ENCODE peak calls at places on chromosome 19, in five cellular contexts. G is SK-N-SH, U is H1, E is GM12878, F is HepG2. X is an unnamed sample.

GRCh38 chr19:7529610-7530490 is 5.7 kb upstream of the PNPLA6 start:
- DNase-seq in G (no peak), F (no peak), E (no peak), U (no peak), X (no peak)

GRCh38 chr19:1009043-1009975 is 9.1 kb downstream of the GRIN3B start:
- DNase-seq in F (no peak), G (no peak), E (no peak), U (no peak), X (no peak)

GRCh38 chr19:58328999-58329398 is 2.2 kb downstream of the ZSCAN22 start:
- DNase-seq in E (no peak), F (no peak), G (peak), U (peak), X (peak)

GRCh38 chr19:49344516-49345423 is 9.6 kb downstream of the CD37 start:
- DNase-seq in G (no peak), U (no peak), E (no peak), F (no peak), X (no peak)

GRCh38 chr19:369876-370275 is 25.3 kb upstream of the MIER2 start:
- DNase-seq in E (no peak), F (no peak), G (no peak), U (no peak), X (no peak)

GRCh38 chr19:32581704-32582164 is 744 bp downstream of the PDCD5 start:
- DNase-seq in E (no peak), F (no peak), G (peak), U (peak), X (no peak)

GRCh38 chr19:52690395-52691214 is 44.2 kb downstream of the ZNF611 start:
- DNase-seq in F (peak), G (peak), E (peak), U (peak), X (peak)

GRCh38 chr19:17780781-17781180 is 14.2 kb upstream of the B3GNT3 start:
- DNase-seq in E (no peak), F (no peak), U (no peak), G (no peak), X (no peak)

GRCh38 chr19:16249826-16250434 is 52.2 kb downstream of the AP1M1 start:
- DNase-seq in U (no peak), F (no peak), E (no peak), G (no peak), X (no peak)

GRCh38 chr19:49579193-49579592 is 1.2 kb downstream of the NOSIP start:
- DNase-seq in U (no peak), G (no peak), F (no peak), E (no peak), X (no peak)

GRCh38 chr19:2035590-2035991 is 15.5 kb downstream of the MKNK2 start:
- DNase-seq in F (no peak), G (no peak), E (no peak), U (peak), X (no peak)

GRCh38 chr19:48654299-48655059 is 8.5 kb upstream of the CA11 start:
- DNase-seq in G (peak), F (no peak), U (no peak), E (no peak), X (no peak)

GRCh38 chr19:33752018-33752790 is 44.5 kb upstream of the KCTD15 start:
- DNase-seq in G (no peak), F (no peak), E (no peak), U (no peak), X (no peak)

GRCh38 chr19:48363500-48363809 is 285 bp downstream of the TMEM143 start:
- DNase-seq in E (no peak), U (no peak), G (no peak), F (no peak), X (no peak)

GRCh38 chr19:41327499-41328156 is 17.7 kb downstream of the CCDC97 start:
- DNase-seq in E (no peak), U (peak), G (peak), F (no peak), X (peak)

GRCh38 chr19:43798546-43799409 is 3.5 kb downstream of the LYPD5 start:
- DNase-seq in F (no peak), E (no peak), U (peak), G (peak), X (no peak)

GRCh38 chr19:58545286-58546068 is 1.6 kb downstream of the TRIM28 start:
- DNase-seq in U (no peak), E (no peak), G (no peak), F (no peak), X (no peak)

GRCh38 chr19:34316741-34317241 is 48.2 kb upstream of the GPI start:
- DNase-seq in F (no peak), G (no peak), E (no peak), U (no peak), X (no peak)

GRCh38 chr19:33063356-33064116 is 1.2 kb downstream of the RHPN2 start:
- DNase-seq in E (no peak), F (no peak), G (peak), U (peak), X (no peak)

GRCh38 chr19:39502640-39503417 is 4.1 kb downstream of the DLL3 start:
- DNase-seq in E (no peak), F (peak), U (peak), G (peak), X (peak)

GRCh38 chr19:1072371-1073015 is 5.5 kb downstream of the ARHGAP45 start:
- DNase-seq in G (no peak), E (no peak), U (no peak), F (no peak), X (no peak)

GRCh38 chr19:6925801-6926751 is 38.7 kb downstream of the ADGRE1 start:
- DNase-seq in E (peak), F (no peak), U (no peak), G (no peak), X (no peak)

GRCh38 chr19:49771674-49772139 is 4.9 kb downstream of the AP2A1 start:
- DNase-seq in U (no peak), E (no peak), F (peak), G (no peak), X (no peak)

GRCh38 chr19:13930402-13930801 is 7.8 kb downstream of the PODNL1 start:
- DNase-seq in F (no peak), G (peak), U (no peak), E (no peak), X (no peak)

GRCh38 chr19:7953060-7953459 is 9.6 kb upstream of the TIMM44 start:
- DNase-seq in E (no peak), F (no peak), U (no peak), G (no peak), X (no peak)

GRCh38 chr19:2423913-2424685 is 3.3 kb downstream of the TIMM13 start:
- DNase-seq in F (no peak), E (no peak), G (no peak), U (no peak), X (peak)

GRCh38 chr19:41351339-41352245 is 2.1 kb downstream of the TGFB1 start:
- DNase-seq in G (peak), E (no peak), U (peak), F (no peak), X (peak)

GRCh38 chr19:14775855-14776254 is 2.5 kb downstream of the ADGRE2 start:
- DNase-seq in U (peak), F (no peak), E (no peak), G (no peak), X (peak)

GRCh38 chr19:1981253-1981652 is 34.3 kb downstream of the BTBD2 start:
- DNase-seq in F (no peak), U (no peak), G (no peak), E (no peak), X (no peak)

GRCh38 chr19:16260160-16260793 is 62.6 kb downstream of the AP1M1 start:
- DNase-seq in E (no peak), U (no peak), G (no peak), F (no peak), X (no peak)

DNA sequence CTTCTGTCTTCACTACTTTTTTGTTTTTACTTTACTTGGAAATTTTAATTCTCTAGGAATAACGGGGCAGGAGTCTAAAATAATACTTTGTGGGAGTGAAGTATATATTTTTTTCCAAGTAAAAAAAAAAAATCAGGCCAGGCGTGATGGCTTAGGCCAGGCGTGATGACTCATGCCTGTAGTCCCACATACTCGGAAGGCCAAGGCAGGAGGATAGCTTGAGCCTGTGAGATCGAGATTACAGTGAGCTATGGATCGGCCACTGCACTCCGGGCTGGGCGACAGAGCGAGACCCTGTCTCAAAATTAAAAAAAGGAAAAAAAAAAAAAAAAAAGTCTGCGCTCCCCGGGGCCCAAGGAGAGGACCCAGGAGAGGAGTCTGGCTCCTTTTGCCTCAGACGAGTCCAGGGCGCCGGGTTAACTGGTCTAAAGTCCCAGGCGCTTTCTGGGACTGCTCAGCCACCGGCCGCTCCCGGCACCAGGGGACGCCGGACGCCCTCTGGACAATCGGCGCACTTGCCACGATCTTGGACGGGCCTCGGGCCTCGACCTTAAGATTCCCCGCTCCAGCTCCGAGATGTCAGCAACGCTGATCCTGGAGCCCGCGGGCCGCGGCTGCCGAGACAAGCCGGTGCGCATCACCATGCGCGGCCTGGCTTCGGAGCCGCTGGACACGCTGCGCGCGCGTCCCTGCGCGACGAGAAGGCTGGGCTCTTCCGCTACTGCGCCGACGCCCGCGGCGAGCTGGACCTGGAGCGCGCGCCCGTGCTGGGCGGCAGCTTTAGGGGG is 2.7 kb upstream of the ZFP82 start:
- DNase-seq in F (no peak), G (peak), E (no peak), U (no peak), X (no peak)
- TF ChIP-seq GABPA in F (no peak), G (no peak), E (no peak), U (no peak), X (no peak)

GRCh38 chr19:3982701-3983541 is 2.3 kb downstream of the EEF2 start:
- DNase-seq in E (no peak), G (peak), F (peak), U (peak), X (peak)
- H3K27ac ChIP-seq in E (peak), G (peak), F (peak), U (peak), X (peak)

GRCh38 chr19:30111051-30111450 is 169.0 kb downstream of the URI1 start:
- DNase-seq in G (peak), F (no peak), U (no peak), E (no peak), X (no peak)

GRCh38 chr19:30111456-30111855 is 169.4 kb downstream of the URI1 start:
- DNase-seq in E (no peak), G (peak), F (no peak), U (no peak), X (no peak)

GRCh38 chr19:30113182-30113581 is 171.1 kb downstream of the URI1 start:
- DNase-seq in U (no peak), E (no peak), G (no peak), F (no peak), X (no peak)

GRCh38 chr19:30112666-30113065 is 170.6 kb downstream of the URI1 start:
- DNase-seq in F (no peak), E (no peak), U (no peak), G (no peak), X (no peak)

DNA sequence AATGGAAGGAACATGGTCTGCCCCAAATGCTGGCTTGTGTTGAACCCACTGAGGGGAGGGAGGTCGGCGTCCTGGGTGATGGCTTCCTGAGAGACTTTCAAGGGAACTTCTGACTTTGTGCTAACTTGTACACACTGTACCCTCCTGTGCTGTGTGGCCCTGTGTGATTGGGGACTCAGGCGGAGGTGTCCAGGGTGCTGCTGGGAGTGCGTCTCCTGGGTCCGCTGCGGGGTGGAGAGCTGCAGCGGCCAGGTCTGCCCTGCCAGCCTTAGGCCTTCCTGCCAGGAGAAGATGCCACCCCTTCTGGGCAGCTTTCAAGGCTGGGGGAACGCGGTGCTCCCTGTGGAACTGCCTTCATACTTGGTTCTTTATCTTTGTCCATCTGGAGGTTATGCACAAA is 170.1 kb downstream of the URI1 start:
- DNase-seq in U (no peak), E (no peak), F (no peak), G (no peak), X (no peak)
- TF ChIP-seq GABPA in U (no peak), E (no peak), F (no peak), G (no peak), X (no peak)

DNA sequence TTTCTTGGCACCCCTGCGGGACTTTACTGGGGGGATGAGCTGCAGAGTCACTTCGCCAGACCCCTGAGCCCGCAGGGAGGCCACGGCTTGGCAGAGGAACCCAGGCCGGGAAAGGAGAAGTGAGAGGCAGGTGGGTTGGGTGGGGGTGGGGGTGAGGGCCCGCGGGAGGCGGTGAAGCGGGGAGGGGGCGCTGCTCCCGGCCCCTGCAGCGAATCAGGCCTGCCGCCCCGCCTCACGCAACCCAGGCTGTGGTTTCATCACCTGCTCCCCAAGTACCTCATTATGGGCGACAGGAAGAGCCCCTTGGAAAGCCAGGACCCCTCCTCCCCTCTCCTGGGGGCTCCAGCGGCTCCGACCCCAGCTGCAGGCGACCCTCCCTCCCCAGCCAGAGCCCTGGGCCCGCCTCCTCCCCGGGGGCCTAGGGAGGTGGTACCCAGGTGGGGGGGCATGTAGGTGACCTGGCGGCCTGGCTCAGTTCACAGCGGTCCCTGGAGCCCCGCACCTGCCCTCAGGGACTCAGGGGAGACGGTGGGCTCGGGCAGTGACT is 9.5 kb downstream of the MEF2B start:
- DNase-seq in G (no peak), U (peak), E (no peak), F (no peak), X (no peak)
- H3K27ac ChIP-seq in G (no peak), U (no peak), E (peak), F (no peak), X (no peak)

GRCh38 chr19:46065486-46065885 is 24.7 kb upstream of the IGFL4 start:
- DNase-seq in F (no peak), U (no peak), E (no peak), G (no peak), X (no peak)

GRCh38 chr19:46056536-46056935 is 15.7 kb upstream of the IGFL4 start:
- DNase-seq in F (peak), E (no peak), U (no peak), G (no peak), X (no peak)

GRCh38 chr19:46060012-46060411 is 19.2 kb upstream of the IGFL4 start:
- DNase-seq in G (no peak), E (no peak), F (no peak), U (no peak), X (no peak)
- TF ChIP-seq GABPA in G (no peak), E (no peak), F (no peak), U (no peak), X (no peak)

DNA sequence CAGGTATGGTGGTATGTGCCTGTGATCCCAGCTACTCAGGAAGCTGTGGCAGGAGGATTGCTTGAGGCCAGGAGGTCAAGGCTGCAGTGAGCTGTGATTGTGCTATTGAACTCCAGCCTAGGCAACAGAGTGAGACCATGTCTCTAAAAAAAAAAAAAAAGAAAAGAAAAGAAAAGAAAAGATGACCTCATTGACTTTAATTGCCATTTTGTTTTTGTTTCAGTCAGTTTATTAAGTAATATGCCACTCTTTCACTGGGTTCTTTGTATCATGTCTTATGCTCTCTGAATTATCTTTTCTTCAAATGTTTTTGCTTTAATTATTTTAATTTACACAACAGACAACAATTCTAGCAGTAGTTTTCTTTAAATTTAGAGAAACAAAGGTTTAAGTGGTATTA is 293.8 kb downstream of the TSHZ3 start:
- DNase-seq in U (no peak), F (no peak), E (no peak), G (no peak), X (no peak)
- H3K27ac ChIP-seq in U (no peak), F (no peak), E (no peak), G (no peak), X (no peak)

GRCh38 chr19:11574689-11575088 is 2.8 kb downstream of the ACP5 start:
- DNase-seq in G (no peak), U (no peak), F (no peak), E (no peak), X (no peak)
- TF ChIP-seq GABPA in G (no peak), U (no peak), F (no peak), E (no peak), X (no peak)

X was measured in HL-60.